ENCODE peak calls at places on chromosomes 7 and 10, in six cellular contexts. One of them, this sample, is unnamed. For H3K9me2, the result is how much of the 10 kb centered on the place peaks cover.

GRCh38 chr10:34160595-34160994 is 654.5 kb downstream of the PARD3 start:
- DNase-seq in PC-3: no peak
- DNase-seq in GM23248: no peak
- DNase-seq in MM.1S: no peak
- DNase-seq in HCT116: no peak
- DNase-seq in GM23338: no peak
- DNase-seq in this sample: no peak

GRCh38 chr7:28596245-28596935 is 184.1 kb downstream of the CREB5 start:
- DNase-seq in GM23338: no peak
- DNase-seq in MM.1S: no peak
- DNase-seq in HCT116: no peak
- DNase-seq in PC-3: no peak
- DNase-seq in GM23248: peak
- DNase-seq in this sample: no peak

GRCh38 chr7:112383671-112384417 is 66.4 kb upstream of the IFRD1 start:
- DNase-seq in PC-3: peak
- DNase-seq in HCT116: no peak
- DNase-seq in MM.1S: peak
- DNase-seq in GM23338: peak
- DNase-seq in GM23248: peak
- DNase-seq in this sample: no peak

GRCh38 chr7:21641546-21641945 is 98.7 kb downstream of the DNAH11 start:
- DNase-seq in HCT116: no peak
- DNase-seq in PC-3: peak
- DNase-seq in GM23248: no peak
- DNase-seq in GM23338: no peak
- DNase-seq in MM.1S: no peak
- DNase-seq in this sample: no peak

GRCh38 chr7:28573059-28573553 is 160.8 kb downstream of the CREB5 start:
- DNase-seq in MM.1S: no peak
- DNase-seq in GM23248: peak
- DNase-seq in GM23338: no peak
- DNase-seq in PC-3: peak
- DNase-seq in HCT116: no peak
- DNase-seq in this sample: no peak

GRCh38 chr10:120328647-120329046 is 128.4 kb upstream of the PLPP4 start:
- DNase-seq in MM.1S: no peak
- DNase-seq in GM23338: no peak
- DNase-seq in GM23248: peak
- DNase-seq in PC-3: no peak
- DNase-seq in HCT116: no peak
- DNase-seq in this sample: no peak

GRCh38 chr10:116787893-116788665 is 45.7 kb upstream of the HSPA12A start:
- DNase-seq in PC-3: peak
- DNase-seq in GM23338: peak
- DNase-seq in MM.1S: peak
- DNase-seq in GM23248: peak
- DNase-seq in HCT116: peak
- DNase-seq in this sample: peak

GRCh38 chr7:129908181-129908580 is 44.6 kb downstream of the UBE2H start:
- DNase-seq in HCT116: no peak
- DNase-seq in GM23338: no peak
- DNase-seq in MM.1S: no peak
- DNase-seq in PC-3: no peak
- DNase-seq in GM23248: peak
- DNase-seq in this sample: no peak

GRCh38 chr7:64313740-64314491 is at the start of gene ZNF736:
- DNase-seq in MM.1S: peak
- DNase-seq in HCT116: no peak
- DNase-seq in GM23248: peak
- DNase-seq in GM23338: peak
- DNase-seq in PC-3: peak
- DNase-seq in this sample: no peak

GRCh38 chr7:105678811-105679495 is 97.7 kb upstream of the EFCAB10 start:
- DNase-seq in HCT116: no peak
- DNase-seq in PC-3: peak
- DNase-seq in GM23338: peak
- DNase-seq in GM23248: peak
- DNase-seq in MM.1S: no peak
- DNase-seq in this sample: no peak

GRCh38 chr10:2882628-2883027 is 184.7 kb upstream of the PFKP start:
- DNase-seq in GM23248: peak
- DNase-seq in MM.1S: no peak
- DNase-seq in PC-3: no peak
- DNase-seq in GM23338: no peak
- DNase-seq in HCT116: no peak
- DNase-seq in this sample: no peak

GRCh38 chr7:77667459-77668090 is 28.7 kb upstream of the RSBN1L start:
- DNase-seq in PC-3: peak
- DNase-seq in HCT116: no peak
- DNase-seq in GM23338: no peak
- DNase-seq in MM.1S: no peak
- DNase-seq in GM23248: peak
- DNase-seq in this sample: no peak

GRCh38 chr10:95536017-95536416 is 25.2 kb downstream of the SORBS1 start:
- DNase-seq in PC-3: no peak
- DNase-seq in HCT116: no peak
- DNase-seq in MM.1S: no peak
- DNase-seq in GM23338: no peak
- DNase-seq in GM23248: no peak
- DNase-seq in this sample: peak

GRCh38 chr10:97718659-97719142 is 5.2 kb downstream of the MARVELD1 start:
- DNase-seq in MM.1S: no peak
- DNase-seq in GM23248: peak
- DNase-seq in GM23338: peak
- DNase-seq in PC-3: peak
- DNase-seq in HCT116: peak
- DNase-seq in this sample: peak

GRCh38 chr10:89426230-89426868 is 12.0 kb downstream of the IFIT5 start:
- DNase-seq in MM.1S: peak
- DNase-seq in GM23248: peak
- DNase-seq in PC-3: peak
- DNase-seq in HCT116: no peak
- DNase-seq in GM23338: peak
- DNase-seq in this sample: peak

GRCh38 chr10:29646238-29646902 is 11.6 kb upstream of the SVIL start:
- DNase-seq in GM23248: peak
- DNase-seq in GM23338: no peak
- DNase-seq in HCT116: no peak
- DNase-seq in MM.1S: no peak
- DNase-seq in PC-3: peak
- DNase-seq in this sample: peak

GRCh38 chr10:78741541-78741940 is 327.2 kb upstream of the ZMIZ1 start:
- DNase-seq in GM23338: no peak
- DNase-seq in GM23248: no peak
- DNase-seq in MM.1S: no peak
- DNase-seq in PC-3: peak
- DNase-seq in HCT116: no peak
- DNase-seq in this sample: peak

GRCh38 chr7:41994046-41994745 is 242.8 kb downstream of the GLI3 start:
- DNase-seq in PC-3: peak
- DNase-seq in HCT116: no peak
- DNase-seq in GM23248: peak
- DNase-seq in GM23338: no peak
- DNase-seq in MM.1S: no peak
- DNase-seq in this sample: no peak

GRCh38 chr7:78489851-78490250 is 691.3 kb downstream of the PHTF2 start:
- DNase-seq in MM.1S: peak
- DNase-seq in HCT116: no peak
- DNase-seq in GM23248: peak
- DNase-seq in GM23338: no peak
- DNase-seq in PC-3: no peak
- DNase-seq in this sample: no peak

GRCh38 chr7:90645784-90646183 is 49.7 kb downstream of the CDK14 start:
- DNase-seq in MM.1S: no peak
- DNase-seq in PC-3: no peak
- DNase-seq in HCT116: no peak
- DNase-seq in GM23338: no peak
- DNase-seq in GM23248: no peak
- DNase-seq in this sample: no peak

GRCh38 chr7:1678571-1679325 is 8.7 kb downstream of the ELFN1 start:
- DNase-seq in GM23338: no peak
- DNase-seq in HCT116: no peak
- DNase-seq in PC-3: no peak
- DNase-seq in MM.1S: no peak
- DNase-seq in GM23248: no peak
- DNase-seq in this sample: no peak

GRCh38 chr10:118850418-118851061 is 95.8 kb upstream of the CACUL1 start:
- DNase-seq in GM23338: peak
- DNase-seq in HCT116: peak
- DNase-seq in GM23248: peak
- DNase-seq in MM.1S: peak
- DNase-seq in PC-3: peak
- DNase-seq in this sample: peak

GRCh38 chr10:113085776-113086175 is 135.7 kb downstream of the TCF7L2 start:
- DNase-seq in GM23248: no peak
- DNase-seq in GM23338: no peak
- DNase-seq in HCT116: no peak
- DNase-seq in MM.1S: no peak
- DNase-seq in PC-3: no peak
- DNase-seq in this sample: no peak

GRCh38 chr10:113084031-113084430 is 134.0 kb downstream of the TCF7L2 start:
- DNase-seq in HCT116: no peak
- DNase-seq in GM23338: no peak
- DNase-seq in GM23248: peak
- DNase-seq in MM.1S: no peak
- DNase-seq in PC-3: no peak
- DNase-seq in this sample: no peak

GRCh38 chr10:113088194-113088593 is 138.1 kb downstream of the TCF7L2 start:
- DNase-seq in PC-3: no peak
- DNase-seq in GM23338: no peak
- DNase-seq in MM.1S: no peak
- DNase-seq in GM23248: no peak
- DNase-seq in HCT116: no peak
- DNase-seq in this sample: no peak

GRCh38 chr10:113087082-113088029 is 137.3 kb downstream of the TCF7L2 start:
- DNase-seq in GM23338: peak
- DNase-seq in HCT116: peak
- DNase-seq in GM23248: peak
- DNase-seq in MM.1S: no peak
- DNase-seq in PC-3: peak
- DNase-seq in this sample: peak

DNA sequence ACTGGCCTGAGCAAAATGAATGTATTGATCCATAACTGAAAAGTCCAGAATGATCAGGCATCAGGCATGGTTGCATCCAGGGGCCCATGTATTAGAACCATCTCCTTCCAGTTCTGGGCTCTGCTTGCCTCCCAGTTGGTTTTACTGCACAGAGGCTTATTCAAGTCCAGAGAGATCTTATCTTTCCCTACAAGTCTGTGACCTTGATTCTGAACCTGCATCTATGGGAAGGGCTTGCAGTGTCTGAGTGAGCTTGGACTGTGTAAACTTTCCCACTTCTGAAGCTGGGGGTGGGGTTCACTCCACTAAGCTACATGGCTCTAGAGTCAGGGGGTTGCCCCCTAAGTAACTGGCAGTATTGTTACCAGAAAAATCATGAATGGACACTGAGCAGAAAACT is 136.2 kb downstream of the TCF7L2 start:
- DNase-seq in GM23248: no peak
- DNase-seq in GM23338: no peak
- DNase-seq in HCT116: no peak
- DNase-seq in PC-3: no peak
- DNase-seq in MM.1S: no peak
- DNase-seq in this sample: no peak
- TF ChIP-seq EZH2phosphoT487 in GM23248: no peak
- TF ChIP-seq EZH2phosphoT487 in GM23338: no peak
- TF ChIP-seq EZH2phosphoT487 in HCT116: no peak
- TF ChIP-seq EZH2phosphoT487 in PC-3: no peak
- TF ChIP-seq EZH2phosphoT487 in MM.1S: no peak
- TF ChIP-seq EZH2phosphoT487 in this sample: no peak

DNA sequence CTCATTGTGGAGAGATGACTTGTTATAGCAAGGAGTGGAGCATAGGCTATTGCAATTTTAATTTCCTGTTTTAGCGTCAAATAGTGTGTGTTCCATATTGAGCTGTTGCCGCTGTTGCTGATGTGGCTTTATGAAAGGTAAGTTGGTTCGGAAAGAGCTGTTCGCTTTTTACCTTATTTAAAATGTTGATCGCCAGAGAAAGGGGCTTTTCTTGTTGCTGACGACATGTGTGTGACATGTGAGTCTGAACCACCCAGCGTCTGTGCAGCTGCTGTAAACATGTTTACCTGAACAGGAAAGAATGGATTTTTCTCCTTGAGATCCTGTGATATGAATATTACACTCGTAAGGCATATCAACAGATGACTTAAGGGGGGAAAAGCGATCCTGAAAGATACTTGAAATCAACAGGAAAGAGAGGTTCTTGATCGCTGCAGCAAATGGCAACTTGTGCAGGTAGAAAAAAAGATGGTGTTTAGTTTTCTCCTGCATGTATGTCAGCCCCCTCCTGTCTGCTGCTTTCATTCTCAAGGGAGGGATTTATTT is 2.5 kb downstream of the ZEB1 start:
- DNase-seq in MM.1S: peak
- DNase-seq in PC-3: no peak
- DNase-seq in HCT116: no peak
- DNase-seq in GM23338: peak
- DNase-seq in GM23248: peak
- DNase-seq in this sample: no peak
- TF ChIP-seq EZH2 in MM.1S: no peak
- TF ChIP-seq EZH2 in PC-3: no peak
- TF ChIP-seq EZH2 in HCT116: no peak
- TF ChIP-seq EZH2 in GM23338: no peak
- TF ChIP-seq EZH2 in GM23248: no peak
- TF ChIP-seq EZH2 in this sample: peak

GRCh38 chr7:76377186-76377918 is 18.6 kb upstream of the YWHAG start:
- DNase-seq in GM23248: peak
- DNase-seq in GM23338: no peak
- DNase-seq in HCT116: no peak
- DNase-seq in PC-3: no peak
- DNase-seq in MM.1S: no peak
- DNase-seq in this sample: no peak

GRCh38 chr7:76380623-76380966 is 21.8 kb upstream of the YWHAG start:
- DNase-seq in MM.1S: no peak
- DNase-seq in GM23338: no peak
- DNase-seq in HCT116: no peak
- DNase-seq in GM23248: no peak
- DNase-seq in PC-3: no peak
- DNase-seq in this sample: no peak

GRCh38 chr7:76371396-76371795 is 12.6 kb upstream of the YWHAG start:
- DNase-seq in GM23248: no peak
- DNase-seq in GM23338: no peak
- DNase-seq in PC-3: no peak
- DNase-seq in MM.1S: no peak
- DNase-seq in HCT116: no peak
- DNase-seq in this sample: no peak

GRCh38 chr7:76372984-76373833 is 14.4 kb upstream of the YWHAG start:
- DNase-seq in GM23338: no peak
- DNase-seq in GM23248: peak
- DNase-seq in MM.1S: no peak
- DNase-seq in PC-3: peak
- DNase-seq in HCT116: no peak
- DNase-seq in this sample: peak

GRCh38 chr7:76375251-76375650 is 16.5 kb upstream of the YWHAG start:
- DNase-seq in PC-3: no peak
- DNase-seq in GM23338: no peak
- DNase-seq in HCT116: no peak
- DNase-seq in MM.1S: no peak
- DNase-seq in GM23248: no peak
- DNase-seq in this sample: no peak
- H3K9me2 ChIP-seq in PC-3: under half
- H3K9me2 ChIP-seq in GM23338: under half
- H3K9me2 ChIP-seq in HCT116: under half
- H3K9me2 ChIP-seq in MM.1S: under half
- H3K9me2 ChIP-seq in GM23248: under half
- H3K9me2 ChIP-seq in this sample: under half

GRCh38 chr10:48800283-48800675 is 115.6 kb downstream of the WDFY4 start:
- DNase-seq in GM23248: no peak
- DNase-seq in MM.1S: no peak
- DNase-seq in GM23338: no peak
- DNase-seq in HCT116: no peak
- DNase-seq in PC-3: no peak
- DNase-seq in this sample: no peak
- TF ChIP-seq EZH2phosphoT487 in GM23248: no peak
- TF ChIP-seq EZH2phosphoT487 in MM.1S: no peak
- TF ChIP-seq EZH2phosphoT487 in GM23338: no peak
- TF ChIP-seq EZH2phosphoT487 in HCT116: no peak
- TF ChIP-seq EZH2phosphoT487 in PC-3: no peak
- TF ChIP-seq EZH2phosphoT487 in this sample: no peak

This sample was measured in hepatocyte.